ENCODE peak calls at places on chromosomes 5 and 9, in seven cellular contexts. Q is ACHN, R is cardiac muscle cell, I is GDM1, N is frontal cortex, L is NCI-H748 treated with DMSO at 0.1 percent for 48 hours, M is HCEC 1CT. D is an unnamed sample.

GRCh38 chr5:149130121-149130931 is 11.0 kb upstream of the ABLIM3 start:
- DNase-seq in Q (peak; percentile 37), R (no peak), I (no peak), N (no peak), L (no peak), M (peak; percentile 42), D (no peak)

GRCh38 chr5:34676409-34676808 is 20.3 kb downstream of the RAI14 start:
- DNase-seq in Q (no peak), R (no peak), I (no peak), N (no peak), L (no peak), M (peak; percentile 40), D (no peak)

GRCh38 chr5:164000241-164000640 is 494.8 kb downstream of the MAT2B start:
- DNase-seq in Q (no peak), R (no peak), I (no peak), N (no peak), L (no peak), M (no peak), D (no peak)

GRCh38 chr9:85994191-85994590 is 53.2 kb downstream of the NAA35 start:
- DNase-seq in Q (no peak), R (no peak), I (no peak), N (no peak), L (no peak), M (no peak), D (no peak)

GRCh38 chr5:14946813-14947640 is 75.4 kb upstream of the ANKH start:
- DNase-seq in Q (peak; percentile 46), R (peak; percentile 47), I (peak; percentile 39), N (no peak), L (peak; percentile 67), M (peak; percentile 16), D (peak; percentile 23)

GRCh38 chr5:173498286-173498685 is 118.2 kb downstream of the BOD1 start:
- DNase-seq in Q (peak; percentile 55), R (peak; percentile 25), I (no peak), N (no peak), L (no peak), M (peak; percentile 74), D (no peak)

GRCh38 chr9:95125652-95126051 is 191.9 kb downstream of the FANCC start:
- DNase-seq in Q (no peak), R (no peak), I (no peak), N (no peak), L (no peak), M (no peak), D (no peak)

GRCh38 chr5:115551415-115551814 is 6.8 kb upstream of the FEM1C start:
- DNase-seq in Q (no peak), R (no peak), I (no peak), N (no peak), L (no peak), M (peak; percentile 28), D (no peak)

GRCh38 chr5:139552893-139553575 is 8.1 kb upstream of the UBE2D2 start:
- DNase-seq in Q (no peak), R (no peak), I (no peak), N (no peak), L (no peak), M (no peak), D (no peak)

GRCh38 chr9:129108805-129109370 is 1.7 kb downstream of the CRAT start:
- DNase-seq in Q (no peak), R (no peak), I (no peak), N (no peak), L (no peak), M (no peak), D (peak; percentile 31)

GRCh38 chr5:149310947-149311675 is 34.2 kb upstream of the GRPEL2 start:
- DNase-seq in Q (peak; percentile 13), R (peak; percentile 6), I (no peak), N (no peak), L (no peak), M (peak; percentile 32), D (no peak)

GRCh38 chr9:81628897-81629296 is 60.5 kb downstream of the TLE1 start:
- DNase-seq in Q (no peak), R (no peak), I (no peak), N (no peak), L (no peak), M (no peak), D (no peak)

GRCh38 chr5:54616031-54616430 is 98.5 kb downstream of the SNX18 start:
- DNase-seq in Q (no peak), R (no peak), I (no peak), N (no peak), L (no peak), M (peak; percentile 77), D (no peak)

GRCh38 chr5:160268111-160268510 is 38.8 kb downstream of the FABP6 start:
- DNase-seq in Q (no peak), R (no peak), I (no peak), N (no peak), L (no peak), M (no peak), D (no peak)

GRCh38 chr5:163496286-163496685 is 9.1 kb upstream of the MAT2B start:
- DNase-seq in Q (no peak), R (no peak), I (no peak), N (no peak), L (no peak), M (peak; percentile 35), D (no peak)

GRCh38 chr9:33265211-33265885 is 499 bp downstream of the CHMP5 start:
- DNase-seq in Q (no peak), R (no peak), I (no peak), N (no peak), L (no peak), M (no peak), D (no peak)

D was measured in COR-L47.